ENCODE peak calls at places on chromosomes 3 and 15, in four cellular contexts. L is NCI-H187 treated with DMSO at 0.1 percent for 48 hours; O is HEK293T; Y is activated CD8-positive, alpha-beta memory T cell treated with anti-CD3 and anti-CD28 coated beads for 24 hours. E is an unnamed sample.

GRCh38 chr15:60299452-60300047 is 98.2 kb downstream of the ANXA2 start:
- DNase-seq in O (peak), L (peak), Y (no peak), E (peak)

GRCh38 chr3:124483915-124484470 is 246.3 kb upstream of the UMPS start:
- DNase-seq in Y (no peak), L (no peak), O (no peak), E (no peak)

GRCh38 chr3:45583021-45583851 is 11.3 kb upstream of the LIMD1 start:
- DNase-seq in O (no peak), Y (no peak), L (no peak), E (no peak)

GRCh38 chr3:13580256-13581023 is 31.5 kb downstream of the FBLN2 start:
- DNase-seq in O (no peak), L (no peak), Y (no peak), E (no peak)

GRCh38 chr15:51924146-51925068 is 47.2 kb downstream of the LEO1 start:
- DNase-seq in L (no peak), O (no peak), Y (no peak), E (no peak)

GRCh38 chr3:72039677-72040076 is 254.7 kb upstream of the PROK2 start:
- DNase-seq in L (no peak), Y (no peak), O (no peak), E (no peak)

GRCh38 chr3:125206934-125207333 is 5.6 kb downstream of the SLC12A8 start:
- DNase-seq in Y (no peak), L (no peak), O (no peak), E (no peak)

GRCh38 chr15:38611228-38611627 is 46.6 kb upstream of the RASGRP1 start:
- DNase-seq in O (no peak), Y (peak), L (no peak), E (no peak)

GRCh38 chr3:146085678-146086077 is 75.3 kb downstream of the PLOD2 start:
- DNase-seq in L (no peak), Y (no peak), O (no peak), E (no peak)

GRCh38 chr3:131174752-131175151 is 148.1 kb downstream of the NEK11 start:
- DNase-seq in Y (no peak), L (no peak), O (no peak), E (no peak)

GRCh38 chr3:161423911-161424522 is 52.7 kb upstream of the SPTSSB start:
- DNase-seq in L (peak), Y (no peak), O (peak), E (no peak)

GRCh38 chr3:123226549-123226948 is 24.8 kb downstream of the SEC22A start:
- DNase-seq in Y (no peak), L (no peak), O (no peak), E (no peak)

GRCh38 chr15:40722354-40722753 is 27.4 kb downstream of the RAD51 start:
- DNase-seq in L (no peak), O (no peak), Y (no peak), E (no peak)

GRCh38 chr3:65042675-65043074 is 354.9 kb upstream of the ADAMTS9 start:
- DNase-seq in Y (no peak), O (no peak), L (no peak), E (no peak)

GRCh38 chr3:52780298-52780585 is 2.8 kb downstream of the ITIH1 start:
- DNase-seq in L (no peak), O (no peak), Y (no peak), E (no peak)

GRCh38 chr3:171541647-171542046 is 81.4 kb upstream of the TNIK start:
- DNase-seq in O (no peak), Y (no peak), L (no peak), E (no peak)

GRCh38 chr3:163490119-163490518 is 1588.2 kb downstream of the SI start:
- DNase-seq in O (peak), L (no peak), Y (no peak), E (no peak)

GRCh38 chr15:43977072-43977884 is 150.5 kb downstream of the WDR76 start:
- DNase-seq in O (no peak), L (no peak), Y (peak), E (no peak)

GRCh38 chr3:127961963-127962362 is 46.9 kb downstream of the KBTBD12 start:
- DNase-seq in Y (no peak), L (no peak), O (no peak), E (no peak)

GRCh38 chr15:93274276-93274675 is 185.3 kb upstream of the RGMA start:
- DNase-seq in Y (no peak), O (no peak), L (no peak), E (no peak)

GRCh38 chr3:141795719-141796435 is 32.7 kb downstream of the GRK7 start:
- DNase-seq in L (no peak), Y (no peak), O (no peak), E (peak)